ENCODE peak calls at places on chromosomes 13 and 19, in eight cellular contexts. W is cardiac fibroblast; E is activated CD8-positive, alpha-beta memory T cell treated with anti-CD3 and anti-CD28 coated beads for 4 hours; I is globus pallidus; U is choroid plexus epithelial cell; Y is nephron progenitor cell; S is transverse colon; J is progenitor cell of endocrine pancreas. G is an unnamed sample.
A peak's percentile ranks its signal among the peaks of the same experiment; 100 is the strongest.

GRCh38 chr19:7522923-7523667 is 671 bp downstream of the MCOLN1 start:
- DNase-seq in U (no peak), I (no peak), E (no peak), J (no peak), Y (no peak), S (no peak), W (peak; percentile 22), G (no peak)

GRCh38 chr13:102466836-102467235 is 65.0 kb upstream of the FGF14 start:
- DNase-seq in Y (no peak), I (no peak), J (no peak), E (no peak), U (no peak), W (no peak), S (no peak), G (no peak)

GRCh38 chr13:34412817-34413365 is 529.2 kb upstream of the NBEA start:
- DNase-seq in I (no peak), E (no peak), W (peak; percentile 41), Y (no peak), S (no peak), U (no peak), J (no peak), G (no peak)

GRCh38 chr19:48997972-48998371 is 4.3 kb downstream of the RUVBL2 start:
- DNase-seq in U (peak; percentile 75), S (peak; percentile 62), E (no peak), Y (peak; percentile 75), I (no peak), W (peak; percentile 76), J (peak; percentile 53), G (no peak)

GRCh38 chr19:46746281-46746965 is at the start of gene STRN4:
- DNase-seq in S (peak; percentile 57), J (peak; percentile 37), U (no peak), W (peak; percentile 32), I (peak; percentile 59), Y (peak; percentile 74), E (no peak), G (peak; percentile 68)

GRCh38 chr13:39452834-39453233 is 150.2 kb downstream of the LHFPL6 start:
- DNase-seq in S (no peak), W (no peak), U (no peak), E (no peak), Y (no peak), J (no peak), I (no peak), G (no peak)

GRCh38 chr19:22623841-22624221 is 10.3 kb upstream of the ZNF492 start:
- DNase-seq in J (no peak), E (no peak), W (no peak), I (no peak), U (no peak), Y (no peak), S (no peak), G (no peak)

GRCh38 chr13:45055198-45055901 is 65.0 kb upstream of the GTF2F2 start:
- DNase-seq in E (no peak), U (peak; percentile 90), I (peak; percentile 5), Y (no peak), J (no peak), W (peak; percentile 91), S (peak; percentile 29), G (peak; percentile 10)

GRCh38 chr13:109366521-109366920 is 419.9 kb downstream of the IRS2 start:
- DNase-seq in Y (no peak), E (no peak), W (no peak), I (no peak), J (no peak), U (no peak), S (no peak), G (no peak)

GRCh38 chr13:78040431-78040830 is 121.8 kb upstream of the EDNRB start:
- DNase-seq in I (no peak), Y (no peak), U (no peak), E (no peak), W (no peak), S (no peak), J (no peak), G (no peak)

GRCh38 chr19:2237051-2237868 is 636 bp downstream of the SF3A2 start:
- DNase-seq in J (no peak), W (no peak), Y (no peak), I (no peak), S (no peak), U (no peak), E (no peak), G (no peak)

GRCh38 chr19:48698046-48698445 is 2.3 kb downstream of the FUT2 start:
- DNase-seq in U (peak; percentile 82), S (peak; percentile 68), I (no peak), J (no peak), Y (no peak), E (no peak), W (peak; percentile 84), G (no peak)

G was measured in GM06990.